ENCODE peak calls at places on chromosome 19, in five cellular contexts. One of them, this sample, is unnamed.

GRCh38 chr19:19900124-19900523 is 622 bp upstream of the ZNF93 start:
- DNase-seq in DND-41: peak
- DNase-seq in neural crest cell: no peak
- DNase-seq in pancreas: no peak
- DNase-seq in nephron progenitor cell: no peak
- DNase-seq in this sample: no peak

GRCh38 chr19:17109962-17110598 is 34.5 kb downstream of the MYO9B start:
- DNase-seq in DND-41: no peak
- DNase-seq in neural crest cell: no peak
- DNase-seq in pancreas: no peak
- DNase-seq in nephron progenitor cell: no peak
- DNase-seq in this sample: no peak

GRCh38 chr19:33499671-33500506 is 21.7 kb downstream of the PEPD start:
- DNase-seq in DND-41: no peak
- DNase-seq in neural crest cell: no peak
- DNase-seq in pancreas: peak
- DNase-seq in nephron progenitor cell: no peak
- DNase-seq in this sample: no peak

GRCh38 chr19:20276011-20276738 is 109.2 kb downstream of the ZNF486 start:
- DNase-seq in DND-41: no peak
- DNase-seq in neural crest cell: no peak
- DNase-seq in pancreas: no peak
- DNase-seq in nephron progenitor cell: no peak
- DNase-seq in this sample: no peak

GRCh38 chr19:3270908-3271307 is 46.4 kb downstream of the CELF5 start:
- DNase-seq in DND-41: peak
- DNase-seq in neural crest cell: peak
- DNase-seq in pancreas: no peak
- DNase-seq in nephron progenitor cell: no peak
- DNase-seq in this sample: peak

GRCh38 chr19:4208385-4209094 is 20.8 kb upstream of the EBI3 start:
- DNase-seq in DND-41: no peak
- DNase-seq in neural crest cell: no peak
- DNase-seq in pancreas: no peak
- DNase-seq in nephron progenitor cell: no peak
- DNase-seq in this sample: no peak

GRCh38 chr19:53865523-53865917 is 2.2 kb upstream of the MYADM start:
- DNase-seq in DND-41: no peak
- DNase-seq in neural crest cell: no peak
- DNase-seq in pancreas: no peak
- DNase-seq in nephron progenitor cell: no peak
- DNase-seq in this sample: no peak

GRCh38 chr19:56837492-56837891 is 3.0 kb downstream of the PEG3 start:
- DNase-seq in DND-41: no peak
- DNase-seq in neural crest cell: no peak
- DNase-seq in pancreas: peak
- DNase-seq in nephron progenitor cell: no peak
- DNase-seq in this sample: peak

GRCh38 chr19:53808710-53809125 is 15.4 kb downstream of the NLRP12 start:
- DNase-seq in DND-41: no peak
- DNase-seq in neural crest cell: no peak
- DNase-seq in pancreas: no peak
- DNase-seq in nephron progenitor cell: no peak
- DNase-seq in this sample: no peak

GRCh38 chr19:29843180-29844051 is 31.6 kb downstream of the CCNE1 start:
- DNase-seq in DND-41: no peak
- DNase-seq in neural crest cell: no peak
- DNase-seq in pancreas: peak
- DNase-seq in nephron progenitor cell: peak
- DNase-seq in this sample: no peak

GRCh38 chr19:10884273-10884672 is 12.9 kb downstream of the CARM1 start:
- DNase-seq in DND-41: no peak
- DNase-seq in neural crest cell: no peak
- DNase-seq in pancreas: no peak
- DNase-seq in nephron progenitor cell: no peak
- DNase-seq in this sample: no peak

GRCh38 chr19:23002690-23003422 is at the start of gene ZNF728:
- DNase-seq in DND-41: no peak
- DNase-seq in neural crest cell: no peak
- DNase-seq in pancreas: peak
- DNase-seq in nephron progenitor cell: no peak
- DNase-seq in this sample: peak

GRCh38 chr19:13554506-13555235 is 48.4 kb upstream of the CACNA1A start:
- DNase-seq in DND-41: no peak
- DNase-seq in neural crest cell: no peak
- DNase-seq in pancreas: no peak
- DNase-seq in nephron progenitor cell: no peak
- DNase-seq in this sample: no peak

GRCh38 chr19:29505034-29505824 is 20.6 kb upstream of the VSTM2B start:
- DNase-seq in DND-41: no peak
- DNase-seq in neural crest cell: no peak
- DNase-seq in pancreas: peak
- DNase-seq in nephron progenitor cell: peak
- DNase-seq in this sample: peak

GRCh38 chr19:5789201-5789795 is 1.7 kb downstream of the DUS3L start:
- DNase-seq in DND-41: no peak
- DNase-seq in neural crest cell: no peak
- DNase-seq in pancreas: no peak
- DNase-seq in nephron progenitor cell: no peak
- DNase-seq in this sample: no peak

GRCh38 chr19:15623711-15624318 is 8.8 kb downstream of the CYP4F8 start:
- DNase-seq in DND-41: peak
- DNase-seq in neural crest cell: no peak
- DNase-seq in pancreas: no peak
- DNase-seq in nephron progenitor cell: peak
- DNase-seq in this sample: no peak

GRCh38 chr19:48874309-48875135 is 2.3 kb downstream of the PPP1R15A start:
- DNase-seq in DND-41: no peak
- DNase-seq in neural crest cell: no peak
- DNase-seq in pancreas: no peak
- DNase-seq in nephron progenitor cell: no peak
- DNase-seq in this sample: no peak

GRCh38 chr19:58559275-58560006 is 1.0 kb upstream of the UBE2M start:
- DNase-seq in DND-41: peak
- DNase-seq in neural crest cell: peak
- DNase-seq in pancreas: peak
- DNase-seq in nephron progenitor cell: peak
- DNase-seq in this sample: peak

GRCh38 chr19:22144394-22144793 is 52.4 kb downstream of the ZNF676 start:
- DNase-seq in DND-41: peak
- DNase-seq in neural crest cell: no peak
- DNase-seq in pancreas: no peak
- DNase-seq in nephron progenitor cell: peak
- DNase-seq in this sample: no peak

GRCh38 chr19:17522988-17523872 is 11.8 kb downstream of the PGLS start:
- DNase-seq in DND-41: peak
- DNase-seq in neural crest cell: no peak
- DNase-seq in pancreas: no peak
- DNase-seq in nephron progenitor cell: no peak
- DNase-seq in this sample: no peak

DNA sequence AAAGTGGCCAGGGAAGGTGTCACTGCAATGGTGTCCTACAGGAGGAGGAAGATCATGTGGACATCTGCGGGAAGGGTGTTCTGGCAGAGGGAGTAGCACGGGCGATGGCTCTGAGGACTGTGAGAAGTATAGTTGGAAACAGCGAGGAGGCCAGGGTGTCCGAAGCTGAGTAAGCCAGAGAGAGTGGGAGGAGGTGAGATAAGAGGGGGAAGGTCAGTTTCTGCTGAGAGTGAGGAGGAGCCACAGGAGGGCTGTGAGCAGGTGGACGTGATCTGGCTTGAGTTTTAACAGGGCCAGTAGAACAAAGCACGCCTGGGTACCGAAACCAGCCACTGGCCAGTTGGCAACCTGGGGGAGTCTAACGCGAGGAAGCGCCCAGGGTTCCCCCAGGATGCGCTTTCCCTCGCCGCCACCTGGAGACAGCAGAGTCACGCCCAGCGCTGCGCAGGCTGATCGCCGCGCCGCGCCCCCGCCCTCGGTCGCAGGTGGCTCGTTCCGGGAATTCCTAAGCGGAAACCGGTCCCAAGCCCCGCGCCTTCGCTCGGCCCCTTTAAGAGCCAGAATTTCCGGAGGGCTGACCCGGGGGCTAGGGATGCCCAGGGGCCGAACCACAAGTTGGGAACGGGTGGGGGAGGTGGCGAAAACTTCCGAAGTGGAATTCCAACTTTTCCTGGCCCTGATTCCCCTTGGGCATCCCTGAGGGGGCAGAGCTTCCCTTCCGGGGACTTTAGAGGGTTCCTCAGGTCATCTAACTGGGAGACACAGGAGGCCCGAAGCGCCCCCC is 1.1 kb upstream of the LSR start:
- DNase-seq in DND-41: no peak
- DNase-seq in neural crest cell: no peak
- DNase-seq in pancreas: peak
- DNase-seq in nephron progenitor cell: peak
- DNase-seq in this sample: no peak
- TF ChIP-seq CTCF in DND-41: no peak
- TF ChIP-seq CTCF in neural crest cell: peak
- TF ChIP-seq CTCF in pancreas: peak
- TF ChIP-seq CTCF in nephron progenitor cell: peak
- TF ChIP-seq CTCF in this sample: peak

DNA sequence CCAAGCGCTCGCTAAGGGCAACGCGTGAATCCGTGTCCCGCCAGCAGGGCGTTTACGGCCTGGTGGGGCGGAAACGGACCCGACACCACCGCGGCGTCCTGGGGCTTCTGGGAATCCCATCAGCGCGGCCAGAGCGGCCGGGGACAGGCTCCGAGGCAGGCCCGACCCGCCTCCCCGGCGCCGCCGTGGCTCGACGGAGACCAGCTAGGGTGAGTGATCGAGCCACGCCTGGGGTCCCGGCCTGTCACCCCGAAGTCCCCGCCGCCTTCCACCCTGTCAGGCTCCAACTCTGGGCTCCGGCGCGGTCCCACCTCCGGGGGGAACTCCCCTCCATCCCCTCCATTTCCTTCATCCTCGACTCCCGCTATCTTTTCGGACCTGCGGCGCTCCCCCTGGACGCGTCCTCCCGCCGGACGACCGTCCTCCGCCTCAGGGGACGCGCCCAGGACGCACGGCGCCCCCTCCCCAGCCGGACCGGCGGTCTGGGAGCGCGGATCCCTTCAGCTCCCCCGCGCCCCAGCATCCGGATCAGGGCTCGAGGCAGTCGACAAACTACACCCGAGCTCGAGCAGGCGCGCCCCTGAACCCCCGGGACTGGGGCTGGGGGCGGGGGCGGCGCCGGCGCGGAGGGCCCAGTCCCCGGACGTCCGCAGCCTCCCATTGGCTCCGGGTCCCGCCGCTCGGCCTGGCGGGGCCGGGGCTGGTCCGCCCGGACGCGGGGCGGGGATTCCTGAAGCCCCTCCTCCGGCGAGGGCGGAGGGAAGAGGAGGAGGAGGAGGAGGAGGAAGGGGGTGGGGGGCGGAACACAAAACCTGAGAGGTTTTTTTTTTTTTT is 643 bp upstream of the BICRA start:
- DNase-seq in DND-41: peak
- DNase-seq in neural crest cell: peak
- DNase-seq in pancreas: peak
- DNase-seq in nephron progenitor cell: peak
- DNase-seq in this sample: peak
- TF ChIP-seq CTCF in DND-41: peak
- TF ChIP-seq CTCF in neural crest cell: peak
- TF ChIP-seq CTCF in pancreas: peak
- TF ChIP-seq CTCF in nephron progenitor cell: no peak
- TF ChIP-seq CTCF in this sample: no peak

DNA sequence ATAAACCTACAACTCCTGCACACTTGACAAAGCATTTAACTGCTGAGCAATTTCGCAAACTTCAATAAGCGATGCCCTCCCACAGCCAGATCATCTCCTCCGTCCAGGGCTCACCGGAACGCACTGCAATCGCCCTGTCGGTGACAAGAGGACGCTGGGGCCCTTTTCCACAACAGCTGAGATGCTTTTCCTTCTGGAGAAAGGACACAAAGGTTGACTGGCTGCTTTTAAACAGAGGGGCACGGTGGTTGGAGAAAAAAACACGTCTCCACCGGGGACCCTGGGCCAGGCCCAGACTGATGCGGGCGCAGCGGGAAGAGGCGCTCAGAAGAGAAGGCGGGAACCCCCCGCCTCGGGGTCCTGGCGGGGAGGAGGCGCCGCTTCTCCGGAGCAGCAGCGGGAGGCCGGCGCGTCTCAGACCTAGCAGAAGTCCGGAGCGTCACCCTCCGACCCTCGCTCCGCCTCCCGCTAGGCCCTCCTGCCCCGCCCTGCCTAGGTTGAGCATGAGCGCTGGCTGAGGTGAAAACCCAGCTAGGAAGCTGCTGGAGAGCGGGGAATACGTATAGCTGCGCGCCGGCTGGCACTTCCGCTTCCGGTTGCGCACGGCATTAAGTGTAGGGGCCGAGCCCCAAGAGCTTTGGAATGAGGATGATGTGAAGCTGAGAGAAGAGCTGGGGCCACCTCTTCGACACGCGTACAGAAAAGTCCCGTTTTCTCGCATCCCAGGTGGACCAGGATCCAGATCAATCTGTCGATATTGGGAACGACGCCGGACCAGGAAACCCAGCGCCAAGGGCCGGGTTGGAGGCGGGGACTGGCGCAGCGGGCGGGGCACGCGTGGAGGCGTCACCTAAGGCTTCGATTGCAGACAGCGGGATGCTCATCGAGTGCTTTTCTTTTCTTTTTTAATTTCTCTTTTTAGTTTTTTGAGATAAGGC is at the start of gene ZNF846:
- DNase-seq in DND-41: peak
- DNase-seq in neural crest cell: peak
- DNase-seq in pancreas: peak
- DNase-seq in nephron progenitor cell: peak
- DNase-seq in this sample: peak
- TF ChIP-seq CTCF in DND-41: no peak
- TF ChIP-seq CTCF in neural crest cell: no peak
- TF ChIP-seq CTCF in pancreas: no peak
- TF ChIP-seq CTCF in nephron progenitor cell: no peak
- TF ChIP-seq CTCF in this sample: no peak

DNA sequence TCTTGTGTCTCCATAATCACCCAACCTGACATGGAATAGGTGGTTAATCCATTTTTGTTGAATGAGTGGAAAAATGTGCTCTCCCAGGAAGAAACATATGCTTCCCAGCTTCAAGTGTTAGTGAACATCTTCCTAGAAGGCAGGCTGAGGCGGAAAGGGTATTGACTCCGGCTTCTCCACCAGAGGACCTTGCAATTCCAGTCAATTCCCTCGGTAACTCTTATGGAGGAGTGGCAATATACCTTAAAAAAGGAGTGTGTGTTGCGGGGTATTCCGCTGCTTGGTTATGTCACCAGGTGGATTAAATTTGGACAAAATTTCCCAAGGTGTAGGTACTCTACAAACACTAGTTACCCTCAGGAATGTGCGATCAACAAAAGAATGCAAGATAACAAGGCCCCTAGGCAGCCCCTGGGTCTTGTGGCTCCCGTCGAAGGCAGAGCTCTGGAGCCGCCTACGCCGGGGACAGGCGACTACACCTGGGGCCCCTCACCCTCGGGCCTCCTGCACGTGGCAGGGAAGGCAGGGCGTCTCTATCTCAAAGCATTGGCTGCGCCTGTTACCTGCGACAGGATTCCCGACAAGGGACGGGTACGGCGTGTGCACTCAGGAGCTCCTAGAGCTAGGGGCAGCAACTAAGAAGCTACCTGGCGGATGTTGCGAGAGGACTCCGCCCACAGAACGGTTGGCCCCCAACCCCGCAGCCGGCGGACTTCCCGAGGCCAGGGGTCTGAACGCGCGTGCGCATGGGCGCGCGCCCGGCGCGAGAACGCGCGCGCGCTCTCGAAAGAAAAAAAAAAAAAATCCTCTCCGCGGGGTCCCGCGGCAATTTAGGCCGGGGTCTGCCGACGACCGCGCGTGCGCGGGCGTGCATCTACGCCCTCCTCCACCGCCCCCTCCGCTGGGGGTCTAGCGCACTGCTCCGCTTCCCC is at the start of gene WDR87:
- DNase-seq in DND-41: no peak
- DNase-seq in neural crest cell: peak
- DNase-seq in pancreas: peak
- DNase-seq in nephron progenitor cell: peak
- DNase-seq in this sample: peak
- TF ChIP-seq CTCF in DND-41: no peak
- TF ChIP-seq CTCF in neural crest cell: no peak
- TF ChIP-seq CTCF in pancreas: no peak
- TF ChIP-seq CTCF in nephron progenitor cell: no peak
- TF ChIP-seq CTCF in this sample: no peak